ENCODE peak calls at places on chromosomes 3 and 15, in eight cellular contexts. G, P, D, M, H, E, K and W are unnamed samples. For H3K36me3, the result is how much of the 10 kb centered on the place peaks cover.

GRCh38 chr3:82048711-82049110 is 287.3 kb upstream of the GBE1 start:
- DNase-seq in G (no peak), P (no peak), D (no peak), M (no peak), H (no peak), E (no peak), K (no peak), W (no peak)

GRCh38 chr3:134754768-134755559 is 40.1 kb upstream of the EPHB1 start:
- DNase-seq in G (no peak), P (peak), D (peak), M (peak), H (no peak), E (peak), K (peak), W (peak)

GRCh38 chr3:23751485-23751811 is 54.3 kb upstream of the UBE2E1 start:
- DNase-seq in G (no peak), P (no peak), D (peak), M (no peak), H (no peak), E (no peak), K (peak), W (no peak)

GRCh38 chr15:62280625-62281024 is 115.5 kb upstream of the C2CD4B start:
- DNase-seq in G (no peak), P (no peak), D (no peak), M (no peak), H (no peak), E (no peak), K (no peak), W (no peak)

GRCh38 chr3:146163584-146163983 is 2.6 kb upstream of the PLOD2 start:
- DNase-seq in G (peak), P (no peak), D (no peak), M (peak), H (no peak), E (peak), K (no peak), W (no peak)

GRCh38 chr3:64399205-64399800 is 174.0 kb upstream of the PRICKLE2 start:
- DNase-seq in G (peak), P (peak), D (peak), M (peak), H (no peak), E (peak), K (peak), W (no peak)

GRCh38 chr3:129505341-129505740 is 23.1 kb upstream of the RHO start:
- DNase-seq in G (no peak), P (no peak), D (no peak), M (no peak), H (no peak), E (no peak), K (no peak), W (no peak)

GRCh38 chr15:29676961-29677402 is 145.3 kb downstream of the TJP1 start:
- DNase-seq in G (no peak), P (no peak), D (no peak), M (peak), H (no peak), E (peak), K (no peak), W (peak)

GRCh38 chr3:45437388-45437787 is 49.0 kb downstream of the LARS2 start:
- DNase-seq in G (no peak), P (no peak), D (no peak), M (peak), H (no peak), E (peak), K (no peak), W (no peak)

GRCh38 chr15:81909229-81910087 is 136.4 kb downstream of the MEX3B start:
- DNase-seq in G (no peak), P (no peak), D (no peak), M (peak), H (no peak), E (peak), K (no peak), W (peak)

GRCh38 chr3:101362408-101362807 is 42.0 kb upstream of the IMPG2 start:
- DNase-seq in G (no peak), P (no peak), D (no peak), M (no peak), H (no peak), E (no peak), K (no peak), W (no peak)

GRCh38 chr3:43372007-43372754 is 85.8 kb downstream of the SNRK start:
- DNase-seq in G (no peak), P (no peak), D (no peak), M (no peak), H (no peak), E (no peak), K (no peak), W (no peak)

GRCh38 chr3:31456373-31456772 is 76.4 kb upstream of the STT3B start:
- DNase-seq in G (no peak), P (no peak), D (no peak), M (no peak), H (no peak), E (no peak), K (no peak), W (no peak)

GRCh38 chr3:11080492-11080891 is 73.8 kb upstream of the HRH1 start:
- DNase-seq in G (no peak), P (no peak), D (no peak), M (peak), H (no peak), E (no peak), K (no peak), W (no peak)

GRCh38 chr3:177665122-177665808 is 468.0 kb upstream of the TBL1XR1 start:
- DNase-seq in G (peak), P (no peak), D (no peak), M (no peak), H (no peak), E (peak), K (no peak), W (no peak)

GRCh38 chr15:80779658-80780415 is 667 bp downstream of the CEMIP start:
- DNase-seq in G (no peak), P (peak), D (peak), M (peak), H (no peak), E (peak), K (peak), W (peak)

GRCh38 chr3:16570113-16570512 is 35.1 kb downstream of the DAZL start:
- DNase-seq in G (no peak), P (no peak), D (no peak), M (peak), H (no peak), E (no peak), K (no peak), W (no peak)

GRCh38 chr3:171311784-171312183 is 148.4 kb downstream of the TNIK start:
- DNase-seq in G (no peak), P (no peak), D (no peak), M (no peak), H (no peak), E (no peak), K (no peak), W (no peak)

GRCh38 chr3:169661567-169662214 is 1.8 kb downstream of the MECOM start:
- DNase-seq in G (no peak), P (peak), D (peak), M (peak), H (no peak), E (peak), K (peak), W (peak)

GRCh38 chr3:65561617-65562016 is 477.1 kb downstream of the MAGI1 start:
- DNase-seq in G (no peak), P (no peak), D (no peak), M (no peak), H (no peak), E (no peak), K (no peak), W (no peak)

GRCh38 chr3:115633467-115633866 is 10.2 kb downstream of the GAP43 start:
- DNase-seq in G (no peak), P (no peak), D (no peak), M (no peak), H (no peak), E (no peak), K (no peak), W (no peak)

GRCh38 chr15:46441294-46442062 is 806.6 kb downstream of the SQOR start:
- DNase-seq in G (peak), P (no peak), D (peak), M (peak), H (no peak), E (no peak), K (no peak), W (no peak)

GRCh38 chr15:59738676-59739075 is 49.6 kb upstream of the BNIP2 start:
- DNase-seq in G (no peak), P (no peak), D (no peak), M (peak), H (no peak), E (no peak), K (no peak), W (no peak)

DNA sequence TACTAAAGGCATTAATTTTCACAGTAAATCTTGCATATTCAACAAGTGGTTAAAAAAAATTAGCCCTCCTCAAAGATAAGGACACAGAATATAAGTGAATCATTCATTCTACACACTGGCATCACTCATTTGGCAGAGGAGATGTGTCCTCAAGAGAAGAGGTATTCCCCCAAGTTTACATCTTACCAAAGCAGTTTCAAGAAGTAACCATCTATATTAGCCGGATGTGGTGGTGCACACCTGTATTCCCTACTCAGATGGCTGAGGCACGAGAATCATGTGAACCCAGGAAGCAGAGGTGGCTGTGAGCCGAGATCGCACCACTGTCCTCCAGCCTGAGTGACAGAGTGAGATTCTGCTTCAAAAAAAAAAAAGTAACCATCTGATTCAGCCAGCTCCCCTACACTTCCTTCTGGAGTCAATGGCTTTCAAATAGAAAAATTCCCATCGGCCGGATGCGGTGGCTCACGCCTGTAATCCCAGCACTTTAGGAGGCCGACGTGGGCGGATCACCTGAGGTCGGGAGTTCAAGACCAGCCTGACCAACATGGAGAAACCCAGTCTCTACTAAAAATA is 15.4 kb downstream of the RAF1 start:
- DNase-seq in G (no peak), P (no peak), D (no peak), M (no peak), H (no peak), E (no peak), K (no peak), W (no peak)
- H3K4me3 ChIP-seq in G (no peak), P (no peak), D (no peak), M (no peak), H (no peak), E (no peak), K (no peak), W (no peak)

DNA sequence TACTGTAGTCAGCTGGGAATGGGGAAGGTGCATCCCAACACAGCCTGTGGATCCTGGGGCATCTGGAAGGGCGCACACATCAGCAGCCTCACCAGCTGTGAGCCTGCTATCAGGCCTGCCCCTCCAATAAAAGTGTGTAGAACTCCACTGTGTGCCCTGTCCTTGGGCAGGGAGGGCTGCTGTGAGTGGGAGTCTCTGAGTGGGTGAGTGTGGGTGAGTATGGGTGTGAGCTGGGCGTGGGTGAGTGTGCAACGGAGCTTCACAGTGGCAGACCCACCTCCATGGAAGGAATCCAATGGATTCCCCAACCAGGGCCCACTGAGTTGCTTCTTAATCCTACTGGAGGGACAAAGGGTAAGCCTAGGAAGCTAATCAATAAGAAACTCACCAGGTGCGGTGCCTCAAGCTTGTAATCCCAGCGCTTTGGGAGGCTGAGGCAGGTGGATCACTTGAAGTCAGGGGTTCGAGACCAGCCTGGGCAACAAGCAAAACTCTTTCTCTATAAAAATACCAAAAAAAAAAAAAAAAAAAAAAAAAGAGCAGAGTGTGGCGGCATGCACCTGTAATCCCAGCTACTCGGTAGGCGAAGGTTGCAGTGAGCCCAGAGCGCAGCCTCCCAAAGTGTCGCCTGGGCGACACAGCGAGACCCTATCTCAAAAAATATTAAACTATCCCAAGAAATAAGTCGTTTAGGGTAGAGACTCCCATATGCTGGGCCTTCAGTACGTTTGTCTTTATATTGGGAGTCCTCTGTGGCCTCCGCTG is 555 bp upstream of the RCCD1 start:
- DNase-seq in G (no peak), P (no peak), D (no peak), M (no peak), H (no peak), E (no peak), K (no peak), W (no peak)
- H3K36me3 ChIP-seq in G (under half), P (under half), D (under half), M (under half), H (under half), E (under half), K (under half), W (half or more)

DNA sequence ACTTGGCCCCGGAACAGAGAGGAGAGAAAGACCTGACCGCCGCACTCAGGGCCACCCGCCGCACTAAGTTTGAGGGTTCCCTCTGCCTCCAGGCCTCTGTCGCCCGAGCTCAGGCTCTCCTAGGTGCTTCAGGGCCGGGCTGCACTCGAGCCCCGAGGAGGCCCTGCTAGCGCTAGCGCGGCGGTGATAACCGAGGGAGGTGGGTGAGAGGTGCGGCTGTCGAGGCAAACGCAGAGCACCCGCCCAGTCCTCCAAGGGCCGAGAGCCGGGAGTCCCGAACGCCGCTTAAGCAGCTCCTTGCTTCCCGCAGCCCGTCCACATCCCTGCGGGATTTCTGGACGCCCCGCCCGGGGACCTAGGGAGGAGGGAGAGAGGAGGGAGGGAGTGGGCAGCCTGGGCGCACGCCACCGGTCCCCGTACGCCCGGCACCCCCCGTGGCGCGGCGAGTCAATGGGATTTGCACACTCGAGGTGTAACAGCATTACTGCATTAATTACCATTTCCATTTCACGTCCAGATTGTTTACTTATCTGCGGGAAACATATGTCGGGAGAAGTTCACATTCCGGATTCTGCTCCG is 6.8 kb downstream of the SOX14 start:
- DNase-seq in G (no peak), P (no peak), D (no peak), M (no peak), H (no peak), E (no peak), K (peak), W (no peak)
- H3K4me3 ChIP-seq in G (no peak), P (no peak), D (peak), M (no peak), H (no peak), E (no peak), K (peak), W (no peak)

GRCh38 chr3:121781611-121782010 is 32.1 kb upstream of the GOLGB1 start:
- DNase-seq in G (no peak), P (no peak), D (no peak), M (no peak), H (no peak), E (no peak), K (no peak), W (no peak)

DNA sequence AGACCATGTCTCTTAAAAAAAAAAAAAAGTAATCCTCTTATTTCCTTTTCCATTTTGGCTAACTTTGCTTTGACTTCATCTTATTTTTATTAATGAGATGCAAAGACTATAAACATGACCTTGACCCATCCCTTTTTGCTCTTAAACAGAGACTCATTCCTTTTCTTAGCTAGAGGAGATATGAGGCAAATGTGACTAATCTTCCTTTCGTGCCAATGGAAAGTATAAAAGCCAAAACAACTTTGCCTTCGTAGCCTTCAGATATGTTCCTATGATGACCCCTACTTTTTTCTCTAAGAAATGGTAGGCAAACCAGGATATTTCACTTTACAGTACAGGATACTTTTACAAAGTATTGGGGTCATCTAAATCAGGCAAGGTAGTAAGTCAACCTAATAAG is 36.9 kb upstream of the GOLGB1 start:
- DNase-seq in G (no peak), P (no peak), D (no peak), M (no peak), H (no peak), E (peak), K (no peak), W (no peak)
- H3K36me3 ChIP-seq in G (under half), P (under half), D (under half), M (under half), H (under half), E (under half), K (half or more), W (half or more)

DNA sequence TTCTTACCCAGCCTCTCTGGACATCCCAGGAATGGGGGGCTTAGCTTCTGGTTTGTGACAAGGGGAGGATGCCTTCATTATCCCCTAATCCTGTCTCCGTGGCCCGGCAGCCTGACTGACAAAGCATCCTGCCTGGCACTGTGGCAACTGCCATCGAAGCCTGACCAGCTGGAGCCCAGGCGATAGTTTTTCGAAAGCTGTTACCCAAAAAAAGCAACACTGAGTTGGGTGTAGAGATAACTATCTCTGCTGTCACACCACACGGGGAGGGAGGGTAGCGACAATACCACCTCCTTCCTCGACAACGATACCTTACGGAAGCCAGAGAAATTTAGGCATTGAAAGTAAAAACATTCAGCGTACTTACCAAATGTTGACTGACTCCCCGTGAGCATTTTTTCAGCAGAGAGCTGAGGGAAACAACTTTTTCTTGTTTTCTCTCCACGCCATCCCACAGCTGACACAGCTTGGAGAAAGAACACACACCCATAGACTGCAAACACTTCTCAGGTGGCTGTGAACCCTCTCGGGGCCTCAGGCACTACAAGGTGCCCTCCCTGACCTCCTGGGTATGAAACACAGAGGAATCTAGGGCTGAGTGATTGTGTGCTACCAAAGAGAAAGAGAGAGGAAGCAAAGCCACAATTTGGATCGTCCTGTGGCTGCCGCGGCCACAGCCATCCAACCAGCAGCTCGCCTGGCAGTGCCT is 361.9 kb upstream of the ICE2 start:
- DNase-seq in G (no peak), P (no peak), D (peak), M (no peak), H (peak), E (no peak), K (no peak), W (no peak)
- H3K4me3 ChIP-seq in G (no peak), P (no peak), D (no peak), M (no peak), H (peak), E (no peak), K (no peak), W (no peak)

DNA sequence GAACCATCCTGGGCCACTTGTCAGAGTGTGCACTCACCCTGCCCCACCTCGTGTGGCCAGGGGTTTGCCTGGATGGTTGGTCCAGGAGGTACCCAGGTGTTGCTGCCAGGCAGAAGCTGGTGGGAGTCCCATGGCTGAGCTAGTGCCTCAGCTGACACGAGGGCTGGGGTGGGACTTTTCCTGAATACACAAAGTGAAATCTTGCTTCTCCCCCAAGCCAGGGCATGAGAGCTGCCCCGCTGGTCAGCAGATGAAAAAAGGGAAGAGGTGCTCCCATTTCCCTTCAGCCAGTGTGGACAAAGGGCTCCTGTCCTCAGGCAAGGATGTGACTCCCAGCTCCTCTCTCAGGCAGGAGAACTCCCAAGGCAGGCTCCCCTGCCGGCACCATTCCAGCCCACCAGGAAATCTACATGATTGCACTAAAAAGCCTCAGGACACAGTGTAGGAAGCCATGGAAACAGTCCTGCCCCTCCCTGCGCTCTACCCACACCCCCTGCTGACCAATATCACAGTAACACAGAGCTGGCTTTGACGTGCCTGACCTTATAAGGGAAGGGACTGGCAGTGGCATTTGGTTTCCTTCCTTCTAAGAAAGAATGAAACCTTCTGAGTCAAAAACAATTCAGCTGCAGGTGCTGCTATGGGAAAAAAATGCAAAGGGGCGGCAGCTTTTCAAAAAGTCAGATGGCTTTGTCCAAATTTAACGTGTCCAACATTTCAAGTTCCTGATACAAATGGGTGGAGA is 33.9 kb downstream of the MYO5C start:
- DNase-seq in G (peak), P (peak), D (peak), M (peak), H (peak), E (peak), K (peak), W (peak)
- H3K36me3 ChIP-seq in G (under half), P (under half), D (under half), M (under half), H (under half), E (under half), K (under half), W (under half)

GRCh38 chr15:45203182-45203581 is 15.4 kb upstream of the SHF start:
- DNase-seq in G (no peak), P (no peak), D (no peak), M (no peak), H (no peak), E (no peak), K (no peak), W (no peak)

GRCh38 chr15:45200001-45200798 is 12.4 kb upstream of the SHF start:
- DNase-seq in G (peak), P (peak), D (peak), M (peak), H (peak), E (peak), K (peak), W (peak)

GRCh38 chr15:45199136-45199810 is 11.5 kb upstream of the SHF start:
- DNase-seq in G (no peak), P (peak), D (peak), M (peak), H (peak), E (no peak), K (peak), W (no peak)

GRCh38 chr15:45200799-45201556 is 13.2 kb upstream of the SHF start:
- DNase-seq in G (peak), P (peak), D (peak), M (peak), H (peak), E (peak), K (peak), W (peak)

GRCh38 chr15:45201557-45202246 is 13.9 kb upstream of the SHF start:
- DNase-seq in G (no peak), P (no peak), D (no peak), M (no peak), H (no peak), E (no peak), K (peak), W (no peak)
- H3K4me3 ChIP-seq in G (no peak), P (no peak), D (no peak), M (peak), H (peak), E (no peak), K (no peak), W (peak)